ENCODE peak calls at places on chromosomes 6 and 20, in four cellular contexts. One of them, this sample, is unnamed.

GRCh38 chr6:167396068-167396658 is 71.3 kb downstream of the TTLL2 start:
- DNase-seq in astrocyte: no peak
- DNase-seq in heart left ventricle: no peak
- DNase-seq in GM23248: no peak
- DNase-seq in this sample: no peak

GRCh38 chr20:62832212-62832922 is 15.5 kb downstream of the COL9A3 start:
- DNase-seq in GM23248: peak; percentile 21
- DNase-seq in astrocyte: no peak
- DNase-seq in heart left ventricle: peak; percentile 38
- DNase-seq in this sample: no peak

GRCh38 chr6:25172819-25173218 is 106.4 kb upstream of the CARMIL1 start:
- DNase-seq in astrocyte: peak; percentile 99
- DNase-seq in GM23248: peak; percentile 90
- DNase-seq in heart left ventricle: no peak
- DNase-seq in this sample: peak; percentile 92

GRCh38 chr20:63120286-63121090 is 95.4 kb downstream of the YTHDF1 start:
- DNase-seq in GM23248: no peak
- DNase-seq in heart left ventricle: peak; percentile 12
- DNase-seq in astrocyte: no peak
- DNase-seq in this sample: no peak

GRCh38 chr20:32203556-32204484 is 3.7 kb downstream of the PLAGL2 start:
- DNase-seq in astrocyte: no peak
- DNase-seq in GM23248: peak; percentile 24
- DNase-seq in heart left ventricle: peak; percentile 48
- DNase-seq in this sample: no peak

GRCh38 chr6:30013296-30013922 is 47.7 kb upstream of the POLR1H start:
- DNase-seq in heart left ventricle: no peak
- DNase-seq in GM23248: peak; percentile 37
- DNase-seq in astrocyte: no peak
- DNase-seq in this sample: no peak

GRCh38 chr6:103570431-103570830 is 1289.3 kb downstream of the HACE1 start:
- DNase-seq in GM23248: no peak
- DNase-seq in heart left ventricle: no peak
- DNase-seq in astrocyte: no peak
- DNase-seq in this sample: no peak

GRCh38 chr20:7147220-7147601 is 379.7 kb downstream of the BMP2 start:
- DNase-seq in heart left ventricle: no peak
- DNase-seq in GM23248: no peak
- DNase-seq in astrocyte: no peak
- DNase-seq in this sample: no peak

GRCh38 chr6:127342296-127342945 is 988 bp downstream of the ECHDC1 start:
- DNase-seq in heart left ventricle: no peak
- DNase-seq in astrocyte: peak; percentile 63
- DNase-seq in GM23248: peak; percentile 63
- DNase-seq in this sample: no peak

GRCh38 chr20:48795058-48795457 is 32.7 kb downstream of the PREX1 start:
- DNase-seq in astrocyte: no peak
- DNase-seq in heart left ventricle: no peak
- DNase-seq in GM23248: no peak
- DNase-seq in this sample: no peak

GRCh38 chr20:50344232-50345071 is 153.8 kb downstream of the CEBPB start:
- DNase-seq in GM23248: no peak
- DNase-seq in heart left ventricle: peak; percentile 27
- DNase-seq in astrocyte: no peak
- DNase-seq in this sample: no peak

GRCh38 chr6:33416386-33417126 is 1.4 kb downstream of the CUTA start:
- DNase-seq in heart left ventricle: no peak
- DNase-seq in astrocyte: no peak
- DNase-seq in GM23248: peak; percentile 53
- DNase-seq in this sample: no peak

GRCh38 chr20:10077081-10077471 is 42.3 kb downstream of the ANKEF1 start:
- DNase-seq in astrocyte: no peak
- DNase-seq in GM23248: no peak
- DNase-seq in heart left ventricle: no peak
- DNase-seq in this sample: no peak

GRCh38 chr6:106084106-106084963 is 1.8 kb upstream of the PRDM1 start:
- DNase-seq in heart left ventricle: no peak
- DNase-seq in astrocyte: peak; percentile 87
- DNase-seq in GM23248: peak; percentile 90
- DNase-seq in this sample: peak; percentile 89

GRCh38 chr20:38520261-38520660 is 47.6 kb downstream of the RALGAPB start:
- DNase-seq in astrocyte: no peak
- DNase-seq in heart left ventricle: no peak
- DNase-seq in GM23248: no peak
- DNase-seq in this sample: no peak

GRCh38 chr6:156809446-156810178 is 32.4 kb downstream of the ARID1B start:
- DNase-seq in heart left ventricle: no peak
- DNase-seq in GM23248: no peak
- DNase-seq in astrocyte: no peak
- DNase-seq in this sample: no peak

GRCh38 chr6:132122871-132123270 is 171.7 kb upstream of the CCN2 start:
- DNase-seq in astrocyte: peak; percentile 63
- DNase-seq in GM23248: no peak
- DNase-seq in heart left ventricle: no peak
- DNase-seq in this sample: peak; percentile 67

GRCh38 chr6:16372029-16372776 is 133.8 kb downstream of the GMPR start:
- DNase-seq in heart left ventricle: no peak
- DNase-seq in astrocyte: no peak
- DNase-seq in GM23248: no peak
- DNase-seq in this sample: no peak

GRCh38 chr6:123777554-123777953 is 26.1 kb upstream of the NKAIN2 start:
- DNase-seq in GM23248: peak; percentile 11
- DNase-seq in heart left ventricle: no peak
- DNase-seq in astrocyte: no peak
- DNase-seq in this sample: no peak

GRCh38 chr6:26440977-26441358 is 664 bp downstream of the BTN3A3 start:
- DNase-seq in heart left ventricle: no peak
- DNase-seq in GM23248: peak; percentile 32
- DNase-seq in astrocyte: no peak
- DNase-seq in this sample: no peak
- H3K4me3 ChIP-seq in heart left ventricle: peak overlapping the region; percentile 39
- H3K4me3 ChIP-seq in GM23248: peak overlapping the region; percentile 100
- H3K4me3 ChIP-seq in astrocyte: peak overlapping the region; percentile 81
- H3K4me3 ChIP-seq in this sample: peak overlapping the region; percentile 59

GRCh38 chr6:148557796-148558457 is 188.9 kb upstream of the UST start:
- DNase-seq in heart left ventricle: no peak
- DNase-seq in GM23248: peak; percentile 41
- DNase-seq in astrocyte: peak; percentile 78
- DNase-seq in this sample: peak; percentile 13
- H3K4me3 ChIP-seq in heart left ventricle: no peak overlapping the region
- H3K4me3 ChIP-seq in GM23248: no peak overlapping the region
- H3K4me3 ChIP-seq in astrocyte: no peak overlapping the region
- H3K4me3 ChIP-seq in this sample: no peak overlapping the region

DNA sequence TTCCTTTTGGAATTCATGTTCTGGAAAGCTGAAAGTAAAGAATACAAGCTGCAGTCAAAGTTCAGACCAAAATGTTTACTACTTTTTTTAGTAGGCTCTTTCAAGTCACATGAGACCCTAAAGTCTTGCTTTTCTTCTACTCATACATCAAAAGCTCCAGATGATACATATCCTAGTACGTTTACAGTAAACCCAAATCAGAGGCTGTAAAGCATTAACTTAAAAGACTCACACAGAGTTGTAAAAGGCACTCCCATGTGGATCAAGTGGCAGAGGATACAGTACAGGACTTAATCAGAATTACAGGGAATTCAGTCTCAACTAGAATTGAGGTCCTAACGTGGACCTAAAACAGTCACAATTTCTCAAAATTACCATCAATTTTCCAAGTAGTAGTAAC is 40.7 kb downstream of the STK38 start:
- DNase-seq in astrocyte: no peak
- DNase-seq in heart left ventricle: no peak
- DNase-seq in GM23248: no peak
- DNase-seq in this sample: no peak
- H3K4me3 ChIP-seq in astrocyte: no peak overlapping the region
- H3K4me3 ChIP-seq in heart left ventricle: no peak overlapping the region
- H3K4me3 ChIP-seq in GM23248: no peak overlapping the region
- H3K4me3 ChIP-seq in this sample: no peak overlapping the region

GRCh38 chr6:11230158-11231107 is 2.0 kb downstream of the NEDD9 start:
- DNase-seq in astrocyte: no peak
- DNase-seq in heart left ventricle: no peak
- DNase-seq in GM23248: peak; percentile 47
- DNase-seq in this sample: no peak
- H3K4me3 ChIP-seq in astrocyte: peak overlapping the region; percentile 98
- H3K4me3 ChIP-seq in heart left ventricle: peak overlapping the region; percentile 84
- H3K4me3 ChIP-seq in GM23248: peak overlapping the region; percentile 82
- H3K4me3 ChIP-seq in this sample: peak overlapping the region; percentile 71

DNA sequence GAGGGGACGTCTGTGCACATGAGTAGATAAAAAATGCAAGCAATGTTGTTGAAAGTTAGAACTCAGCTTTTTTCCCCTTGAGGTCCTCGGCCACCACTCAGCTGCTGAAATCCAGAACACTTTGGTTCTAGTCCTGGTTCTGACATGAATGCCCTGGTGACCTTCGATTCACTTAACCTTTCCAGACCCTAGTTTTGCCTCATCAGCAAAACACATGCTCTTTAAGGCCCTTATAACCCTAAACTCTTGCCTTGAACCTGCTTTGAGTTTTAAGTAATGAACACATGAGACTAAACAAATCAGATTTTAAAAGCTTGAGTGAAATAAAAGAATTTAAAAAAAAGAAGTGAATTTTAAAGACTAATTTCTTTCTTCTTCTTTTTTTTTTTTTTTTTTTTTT is 33.4 kb downstream of the BMP6 start:
- DNase-seq in astrocyte: no peak
- DNase-seq in heart left ventricle: no peak
- DNase-seq in GM23248: no peak
- DNase-seq in this sample: no peak
- H3K4me3 ChIP-seq in astrocyte: no peak overlapping the region
- H3K4me3 ChIP-seq in heart left ventricle: no peak overlapping the region
- H3K4me3 ChIP-seq in GM23248: no peak overlapping the region
- H3K4me3 ChIP-seq in this sample: no peak overlapping the region

GRCh38 chr6:1222426-1223311 is 89.2 kb upstream of the FOXQ1 start:
- DNase-seq in astrocyte: no peak
- DNase-seq in GM23248: no peak
- DNase-seq in heart left ventricle: peak; percentile 77
- DNase-seq in this sample: no peak
- H3K4me3 ChIP-seq in astrocyte: no peak overlapping the region
- H3K4me3 ChIP-seq in GM23248: no peak overlapping the region
- H3K4me3 ChIP-seq in heart left ventricle: no peak overlapping the region
- H3K4me3 ChIP-seq in this sample: no peak overlapping the region

DNA sequence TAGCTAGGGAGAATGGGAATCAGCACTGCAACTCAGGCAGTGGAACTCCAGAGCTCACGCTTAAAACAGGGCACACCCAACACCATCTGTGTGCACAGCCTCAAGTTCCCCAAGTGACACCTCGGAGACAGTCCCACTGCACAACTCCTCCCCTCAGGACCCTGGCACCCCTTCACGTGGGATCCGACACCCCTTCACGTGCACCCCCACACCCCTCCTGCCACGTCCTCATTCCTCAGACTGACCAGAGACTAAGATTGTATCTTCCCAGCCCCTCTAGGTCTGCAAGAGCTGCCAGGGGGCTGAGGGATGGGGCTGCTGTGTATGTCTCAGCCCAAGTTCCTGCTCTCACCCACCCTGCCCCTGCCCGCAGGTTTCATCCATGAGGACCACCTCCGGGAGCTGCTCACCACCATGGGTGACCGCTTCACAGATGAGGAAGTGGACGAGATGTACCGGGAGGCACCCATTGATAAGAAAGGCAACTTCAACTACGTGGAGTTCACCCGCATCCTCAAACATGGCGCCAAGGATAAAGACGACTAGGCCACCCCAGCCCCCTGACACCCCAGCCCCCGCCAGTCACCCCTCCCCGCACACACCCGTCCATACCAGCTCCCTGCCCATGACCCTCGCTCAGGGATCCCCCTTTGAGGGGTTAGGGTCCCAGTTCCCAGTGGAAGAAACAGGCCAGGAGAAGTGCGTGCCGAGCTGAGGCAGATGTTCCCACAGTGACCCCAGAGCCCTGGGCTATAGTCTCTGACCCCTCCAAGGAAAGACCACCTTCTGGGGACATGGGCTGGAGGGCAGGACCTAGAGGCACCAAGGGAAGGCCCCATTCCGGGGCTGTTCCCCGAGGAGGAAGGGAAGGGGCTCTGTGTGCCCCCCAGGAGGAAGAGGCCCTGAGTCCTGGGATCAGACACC is 7.6 kb downstream of the MYL9 start:
- DNase-seq in heart left ventricle: no peak
- DNase-seq in GM23248: no peak
- DNase-seq in astrocyte: no peak
- DNase-seq in this sample: no peak
- H3K4me3 ChIP-seq in heart left ventricle: no peak overlapping the region
- H3K4me3 ChIP-seq in GM23248: no peak overlapping the region
- H3K4me3 ChIP-seq in astrocyte: no peak overlapping the region
- H3K4me3 ChIP-seq in this sample: no peak overlapping the region

GRCh38 chr6:23589811-23590210 is 536.2 kb upstream of the NRSN1 start:
- DNase-seq in GM23248: no peak
- DNase-seq in astrocyte: peak; percentile 16
- DNase-seq in heart left ventricle: no peak
- DNase-seq in this sample: no peak

GRCh38 chr6:23587582-23587981 is 538.4 kb upstream of the NRSN1 start:
- DNase-seq in astrocyte: no peak
- DNase-seq in GM23248: no peak
- DNase-seq in heart left ventricle: no peak
- DNase-seq in this sample: no peak

DNA sequence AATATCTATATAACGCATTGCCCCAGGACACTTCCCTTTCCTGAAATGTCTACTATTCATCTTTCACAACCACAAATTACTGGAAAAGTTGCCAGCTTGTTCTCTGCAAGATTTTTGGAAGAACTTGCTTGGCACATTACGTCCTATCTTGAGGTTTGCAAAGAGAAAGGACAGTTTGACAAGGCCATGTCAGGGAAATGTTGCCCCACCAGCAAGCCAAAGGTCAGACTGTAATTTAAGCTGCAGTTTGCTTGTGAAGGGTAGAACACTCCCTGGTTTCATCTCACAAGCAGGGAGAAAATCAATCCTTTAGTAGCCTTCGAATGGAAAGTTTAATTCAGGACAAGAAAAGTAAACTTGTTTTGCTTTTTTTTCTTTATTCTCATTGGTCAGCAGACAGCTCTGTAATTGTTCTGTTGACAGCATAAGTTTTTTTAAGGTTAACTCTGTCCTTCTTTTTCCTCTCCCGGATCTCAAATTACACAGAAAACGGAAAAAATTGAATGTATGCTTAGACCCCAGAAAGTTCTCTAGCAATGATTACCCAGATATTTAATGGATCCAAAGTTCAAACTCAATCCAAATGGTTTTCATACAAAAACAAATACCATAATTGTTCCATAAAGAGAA is 541.8 kb upstream of the NRSN1 start:
- DNase-seq in GM23248: no peak
- DNase-seq in astrocyte: no peak
- DNase-seq in heart left ventricle: no peak
- DNase-seq in this sample: no peak
- H3K4me3 ChIP-seq in GM23248: no peak overlapping the region
- H3K4me3 ChIP-seq in astrocyte: no peak overlapping the region
- H3K4me3 ChIP-seq in heart left ventricle: no peak overlapping the region
- H3K4me3 ChIP-seq in this sample: no peak overlapping the region